ENCODE peak calls at places on chromosomes 12 and 14, in six cellular contexts. D is right lobe of liver, N is GM12878, R is A549, W is K562, L is H1. I is an unnamed sample.

GRCh38 chr14:95796846-95797245 is 79.8 kb upstream of the TUNAR start:
- DNase-seq in D (no peak), N (no peak), R (no peak), W (no peak), L (no peak), I (no peak)

GRCh38 chr12:68267892-68268396 is 14.5 kb upstream of the IL22 start:
- DNase-seq in D (no peak), N (no peak), R (no peak), W (no peak), L (no peak), I (no peak)

GRCh38 chr14:30596972-30597371 is 25.1 kb upstream of the SCFD1 start:
- DNase-seq in D (no peak), N (no peak), R (no peak), W (no peak), L (no peak), I (no peak)

GRCh38 chr12:57996520-57996919 is 55.2 kb downstream of the ATP23 start:
- DNase-seq in D (no peak), N (no peak), R (no peak), W (no peak), L (no peak), I (no peak)

GRCh38 chr12:55901881-55902490 is 25.7 kb downstream of the PYM1 start:
- DNase-seq in D (no peak), N (no peak), R (no peak), W (peak), L (no peak), I (no peak)

GRCh38 chr12:52132754-52133161 is 53.3 kb downstream of the SMIM41 start:
- DNase-seq in D (no peak), N (no peak), R (no peak), W (no peak), L (no peak), I (no peak)

GRCh38 chr12:70507442-70507841 is 129.8 kb downstream of the PTPRB start:
- DNase-seq in D (no peak), N (no peak), R (no peak), W (no peak), L (no peak), I (no peak)

GRCh38 chr14:105212541-105213305 is 31.6 kb upstream of the NUDT14 start:
- DNase-seq in D (no peak), N (no peak), R (no peak), W (no peak), L (no peak), I (no peak)

GRCh38 chr12:2129076-2129475 is 76.3 kb downstream of the CACNA1C start:
- DNase-seq in D (no peak), N (no peak), R (no peak), W (no peak), L (no peak), I (no peak)

GRCh38 chr14:38113546-38113945 is 94.2 kb upstream of the SSTR1 start:
- DNase-seq in D (no peak), N (no peak), R (no peak), W (no peak), L (no peak), I (no peak)

GRCh38 chr12:88648625-88649024 is 68.4 kb upstream of the KITLG start:
- DNase-seq in D (no peak), N (no peak), R (no peak), W (no peak), L (no peak), I (no peak)

GRCh38 chr12:19643635-19644034 is 204.3 kb downstream of the AEBP2 start:
- DNase-seq in D (no peak), N (no peak), R (peak), W (peak), L (no peak), I (no peak)

GRCh38 chr12:42824327-42824726 is 234.8 kb upstream of the PRICKLE1 start:
- DNase-seq in D (no peak), N (no peak), R (no peak), W (no peak), L (no peak), I (no peak)

GRCh38 chr12:17079251-17079909 is 473.4 kb upstream of the LMO3 start:
- DNase-seq in D (no peak), N (no peak), R (no peak), W (no peak), L (no peak), I (no peak)

GRCh38 chr12:88339254-88339949 is 197.3 kb downstream of the TMTC3 start:
- DNase-seq in D (no peak), N (no peak), R (no peak), W (no peak), L (no peak), I (no peak)

GRCh38 chr14:95460647-95461478 is 55.6 kb downstream of the SYNE3 start:
- DNase-seq in D (no peak), N (no peak), R (peak), W (no peak), L (no peak), I (no peak)

GRCh38 chr12:27382126-27382795 is 49.6 kb downstream of the BMAL2 start:
- DNase-seq in D (no peak), N (no peak), R (no peak), W (no peak), L (no peak), I (no peak)

GRCh38 chr14:61925043-61925442 is 162.8 kb downstream of the SNAPC1 start:
- DNase-seq in D (no peak), N (no peak), R (no peak), W (no peak), L (no peak), I (peak)

GRCh38 chr12:79300199-79300568 is 390.6 kb downstream of the PAWR start:
- DNase-seq in D (no peak), N (no peak), R (peak), W (no peak), L (no peak), I (no peak)

GRCh38 chr12:78179346-78179745 is 348.7 kb downstream of the NAV3 start:
- DNase-seq in D (no peak), N (no peak), R (no peak), W (no peak), L (no peak), I (no peak)

GRCh38 chr12:42119085-42119633 is 25.5 kb downstream of the GXYLT1 start:
- DNase-seq in D (no peak), N (no peak), R (no peak), W (no peak), L (no peak), I (no peak)

GRCh38 chr14:67416810-67417209 is 4.8 kb upstream of the PLEK2 start:
- DNase-seq in D (no peak), N (no peak), R (no peak), W (no peak), L (no peak), I (no peak)

GRCh38 chr14:56608682-56609081 is 29.1 kb downstream of the TMEM260 start:
- DNase-seq in D (no peak), N (no peak), R (no peak), W (no peak), L (no peak), I (no peak)

GRCh38 chr12:24894869-24895268 is 54.0 kb downstream of the BCAT1 start:
- DNase-seq in D (no peak), N (no peak), R (no peak), W (no peak), L (no peak), I (no peak)

GRCh38 chr14:77364146-77364545 is 12.7 kb downstream of the TMED8 start:
- DNase-seq in D (no peak), N (no peak), R (no peak), W (no peak), L (no peak), I (no peak)

GRCh38 chr12:4881665-4882064 is 28.0 kb upstream of the KCNA1 start:
- DNase-seq in D (no peak), N (no peak), R (no peak), W (no peak), L (no peak), I (no peak)

GRCh38 chr12:122421263-122421814 is 1.1 kb downstream of the CLIP1 start:
- DNase-seq in D (peak), N (no peak), R (peak), W (peak), L (no peak), I (peak)

GRCh38 chr12:19200261-19200660 is 70.7 kb downstream of the PLEKHA5 start:
- DNase-seq in D (no peak), N (no peak), R (no peak), W (no peak), L (no peak), I (no peak)

GRCh38 chr14:76938092-76938500 is 90.4 kb downstream of the IRF2BPL start:
- DNase-seq in D (no peak), N (no peak), R (no peak), W (no peak), L (no peak), I (no peak)

GRCh38 chr14:93056840-93057585 is 58.7 kb downstream of the ITPK1 start:
- DNase-seq in D (peak), N (no peak), R (no peak), W (no peak), L (no peak), I (peak)

GRCh38 chr14:37597538-37598084 is 2.2 kb downstream of the TTC6 start:
- DNase-seq in D (no peak), N (no peak), R (no peak), W (no peak), L (peak), I (no peak)

GRCh38 chr12:50613463-50613862 is 108.7 kb downstream of the DIP2B start:
- DNase-seq in D (no peak), N (no peak), R (no peak), W (no peak), L (no peak), I (no peak)

GRCh38 chr12:117966511-117966910 is 2.3 kb downstream of the KSR2 start:
- DNase-seq in D (no peak), N (no peak), R (no peak), W (no peak), L (no peak), I (no peak)

GRCh38 chr12:101050631-101051030 is 159.4 kb downstream of the SLC5A8 start:
- DNase-seq in D (no peak), N (no peak), R (no peak), W (no peak), L (no peak), I (no peak)

GRCh38 chr12:89390802-89391673 is 38.7 kb upstream of the DUSP6 start:
- DNase-seq in D (peak), N (no peak), R (no peak), W (peak), L (no peak), I (peak)

GRCh38 chr12:1350055-1350933 is 244.1 kb downstream of the FBXL14 start:
- DNase-seq in D (no peak), N (no peak), R (no peak), W (no peak), L (no peak), I (no peak)

GRCh38 chr14:89207925-89208328 is 209.1 kb downstream of the FOXN3 start:
- DNase-seq in D (no peak), N (peak), R (no peak), W (peak), L (no peak), I (no peak)

GRCh38 chr12:131085816-131086591 is 132.3 kb downstream of the ADGRD1 start:
- DNase-seq in D (no peak), N (no peak), R (no peak), W (no peak), L (no peak), I (peak)

DNA sequence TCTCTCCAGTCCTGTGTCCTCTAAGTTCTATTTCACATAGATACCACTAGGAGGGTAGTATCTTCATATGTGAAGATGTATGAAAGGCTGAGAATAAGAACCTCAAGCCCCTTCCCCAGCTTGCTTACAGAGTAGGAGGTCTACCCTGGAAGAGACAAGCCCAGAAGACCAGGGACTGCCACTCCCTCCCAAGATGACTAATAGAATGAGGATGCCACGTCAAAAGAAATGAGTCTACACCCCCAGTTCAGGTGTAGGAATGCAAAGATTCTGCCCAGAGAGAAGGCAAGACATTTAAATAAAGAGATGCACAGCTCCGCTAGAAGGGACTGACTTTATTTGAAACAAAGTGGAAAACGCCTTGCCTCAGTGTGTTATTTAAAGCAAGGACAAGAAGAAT is 1006.0 kb upstream of the USP15 start:
- DNase-seq in D (no peak), N (no peak), R (no peak), W (no peak), L (no peak), I (no peak)
- H3K27ac ChIP-seq in D (no peak), N (no peak), R (no peak), W (no peak), L (no peak), I (no peak)

GRCh38 chr12:6723607-6724408 is at the start of gene COPS7A:
- DNase-seq in D (peak), N (peak), R (peak), W (peak), L (peak), I (peak)
- TF ChIP-seq POLR2A in D (peak), N (peak), R (peak), W (peak), L (no peak), I (peak)

GRCh38 chr12:132773077-132774020 is 11.7 kb upstream of the ANKLE2 start:
- DNase-seq in D (no peak), N (no peak), R (no peak), W (no peak), L (no peak), I (no peak)
- H3K27ac ChIP-seq in D (no peak), N (peak), R (no peak), W (no peak), L (no peak), I (no peak)

DNA sequence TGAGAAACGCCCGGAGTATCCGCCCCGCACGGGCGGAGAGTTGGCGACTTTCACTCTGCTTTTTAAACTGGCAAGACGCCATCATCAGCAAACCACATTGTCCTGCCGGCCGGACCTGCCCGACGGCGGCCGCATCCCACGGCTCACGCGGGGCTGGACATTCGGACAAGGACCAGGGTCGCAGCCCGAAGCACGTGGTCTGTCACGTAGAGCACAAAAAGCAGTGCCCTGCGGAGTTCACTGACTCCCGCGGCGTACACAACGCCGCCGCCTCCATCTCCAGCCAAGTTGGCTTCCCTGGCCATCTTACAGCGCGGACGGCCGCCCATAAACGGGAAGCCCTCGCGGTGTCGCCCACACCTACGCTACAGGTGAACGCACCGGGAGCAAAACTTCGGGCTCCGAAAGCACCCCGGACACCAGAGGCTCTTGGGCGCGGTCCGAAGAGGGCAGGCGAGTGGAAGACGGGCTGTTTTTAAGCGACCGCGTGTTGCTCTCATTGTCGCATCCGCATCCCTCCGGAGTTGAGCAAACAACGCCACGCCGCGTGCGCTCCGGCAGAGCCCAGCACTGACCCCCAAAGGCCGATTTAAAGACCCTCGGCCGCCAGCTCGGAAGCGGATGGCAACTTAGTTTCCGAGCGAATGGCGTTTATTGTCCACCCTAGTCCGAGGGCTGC is 966 bp downstream of the SINHCAF start:
- DNase-seq in D (peak), N (no peak), R (peak), W (peak), L (no peak), I (peak)
- TF ChIP-seq POLR2A in D (peak), N (peak), R (no peak), W (peak), L (peak), I (no peak)

GRCh38 chr12:92973614-92974013 is 44.5 kb upstream of the EEA1 start:
- DNase-seq in D (no peak), N (peak), R (no peak), W (no peak), L (no peak), I (no peak)

GRCh38 chr12:92971869-92972524 is 42.9 kb upstream of the EEA1 start:
- DNase-seq in D (no peak), N (no peak), R (no peak), W (no peak), L (no peak), I (no peak)

GRCh38 chr12:92968201-92968813 is 39.2 kb upstream of the EEA1 start:
- DNase-seq in D (no peak), N (no peak), R (no peak), W (no peak), L (no peak), I (no peak)
- H3K27ac ChIP-seq in D (no peak), N (no peak), R (peak), W (no peak), L (no peak), I (no peak)

GRCh38 chr14:74437654-74438053 is 11.6 kb upstream of the SYNDIG1L start:
- DNase-seq in D (no peak), N (no peak), R (no peak), W (no peak), L (peak), I (no peak)
- TF ChIP-seq POLR2A in D (no peak), N (no peak), R (no peak), W (no peak), L (no peak), I (no peak)

DNA sequence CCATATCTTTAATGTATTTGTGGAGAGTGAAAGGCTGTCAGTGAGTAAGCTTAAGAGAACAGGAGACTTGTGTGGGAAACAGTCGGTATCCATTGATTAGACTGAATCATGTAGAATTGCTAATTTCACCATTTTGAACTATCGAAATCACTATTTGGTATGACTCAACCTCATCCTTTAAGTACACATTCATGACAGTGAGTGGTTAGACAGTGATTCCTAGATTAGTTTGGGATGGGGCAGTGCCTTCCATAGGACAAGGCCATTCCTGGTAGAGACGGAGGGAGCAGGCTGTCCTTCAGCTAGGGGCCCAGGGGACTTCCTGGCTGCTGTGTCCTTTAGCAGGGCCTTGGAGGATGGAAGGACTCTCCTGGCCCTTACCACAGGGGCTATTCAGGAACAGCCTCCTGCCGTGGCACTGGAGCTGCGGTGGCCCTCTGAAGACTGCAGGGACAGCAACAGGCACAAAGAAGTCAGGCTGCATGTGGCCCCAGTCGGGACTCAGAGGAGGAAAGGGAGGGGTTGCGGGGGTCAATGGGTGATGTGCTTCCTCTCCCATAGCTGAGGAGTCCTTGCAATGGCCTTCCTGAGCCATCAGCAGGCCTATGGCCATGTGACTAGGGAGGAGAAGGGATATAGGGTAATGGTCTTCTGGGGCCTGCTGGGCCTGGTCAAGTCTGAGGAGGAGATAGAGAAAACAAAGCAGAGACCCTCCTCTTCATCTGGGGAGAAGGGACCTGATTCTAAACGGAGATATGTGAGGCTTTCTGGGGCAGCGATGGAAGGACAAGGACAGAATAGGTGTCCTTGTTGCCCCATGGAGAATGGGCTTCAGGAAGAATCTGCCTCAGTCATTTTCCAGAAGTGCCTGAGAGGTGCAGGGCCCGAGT is 11.2 kb downstream of the SERPINA1 start:
- DNase-seq in D (peak), N (no peak), R (no peak), W (no peak), L (no peak), I (no peak)
- H3K27ac ChIP-seq in D (no peak), N (no peak), R (no peak), W (no peak), L (no peak), I (no peak)

I was measured in Peyer's patch.